ENCODE peak calls at places on chromosomes 7 and 10, in four cellular contexts. One of them, this sample, is unnamed.

GRCh38 chr7:108167460-108167859 is 37.3 kb upstream of the LAMB4 start:
- DNase-seq in stomach: no peak
- DNase-seq in IMR-90: peak; percentile 57
- DNase-seq in HCT116: no peak
- DNase-seq in this sample: no peak

GRCh38 chr10:21099291-21099800 is 202.2 kb upstream of the NEBL start:
- DNase-seq in stomach: no peak
- DNase-seq in IMR-90: no peak
- DNase-seq in HCT116: no peak
- DNase-seq in this sample: no peak

GRCh38 chr10:102801496-102801895 is 35.7 kb downstream of the CYP17A1 start:
- DNase-seq in stomach: no peak
- DNase-seq in IMR-90: no peak
- DNase-seq in HCT116: no peak
- DNase-seq in this sample: no peak

GRCh38 chr7:84524714-84525694 is 330.4 kb upstream of the SEMA3A start:
- DNase-seq in stomach: no peak
- DNase-seq in IMR-90: peak; percentile 88
- DNase-seq in HCT116: no peak
- DNase-seq in this sample: no peak

GRCh38 chr7:84112771-84113170 is 81.8 kb downstream of the SEMA3A start:
- DNase-seq in stomach: no peak
- DNase-seq in IMR-90: no peak
- DNase-seq in HCT116: no peak
- DNase-seq in this sample: no peak

GRCh38 chr7:45160374-45160773 is 2.8 kb downstream of the RAMP3 start:
- DNase-seq in stomach: no peak
- DNase-seq in IMR-90: no peak
- DNase-seq in HCT116: no peak
- DNase-seq in this sample: no peak

GRCh38 chr10:88497878-88498277 is 85.2 kb downstream of the RNLS start:
- DNase-seq in stomach: no peak
- DNase-seq in IMR-90: no peak
- DNase-seq in HCT116: no peak
- DNase-seq in this sample: no peak

GRCh38 chr10:46541017-46541661 is 15.3 kb downstream of the GPRIN2 start:
- DNase-seq in stomach: peak; percentile 69
- DNase-seq in IMR-90: no peak
- DNase-seq in HCT116: no peak
- DNase-seq in this sample: peak; percentile 59

GRCh38 chr10:114068054-114068707 is 24.5 kb downstream of the ADRB1 start:
- DNase-seq in stomach: no peak
- DNase-seq in IMR-90: no peak
- DNase-seq in HCT116: no peak
- DNase-seq in this sample: no peak

GRCh38 chr10:46291817-46292572 is 5.2 kb downstream of the ANTXRL start:
- DNase-seq in stomach: no peak
- DNase-seq in IMR-90: no peak
- DNase-seq in HCT116: no peak
- DNase-seq in this sample: no peak

GRCh38 chr10:88994034-88994433 is 3.4 kb downstream of the FAS start:
- DNase-seq in stomach: no peak
- DNase-seq in IMR-90: peak; percentile 29
- DNase-seq in HCT116: no peak
- DNase-seq in this sample: no peak

GRCh38 chr7:117086788-117087187 is 133.5 kb downstream of the ST7 start:
- DNase-seq in stomach: no peak
- DNase-seq in IMR-90: no peak
- DNase-seq in HCT116: no peak
- DNase-seq in this sample: no peak

DNA sequence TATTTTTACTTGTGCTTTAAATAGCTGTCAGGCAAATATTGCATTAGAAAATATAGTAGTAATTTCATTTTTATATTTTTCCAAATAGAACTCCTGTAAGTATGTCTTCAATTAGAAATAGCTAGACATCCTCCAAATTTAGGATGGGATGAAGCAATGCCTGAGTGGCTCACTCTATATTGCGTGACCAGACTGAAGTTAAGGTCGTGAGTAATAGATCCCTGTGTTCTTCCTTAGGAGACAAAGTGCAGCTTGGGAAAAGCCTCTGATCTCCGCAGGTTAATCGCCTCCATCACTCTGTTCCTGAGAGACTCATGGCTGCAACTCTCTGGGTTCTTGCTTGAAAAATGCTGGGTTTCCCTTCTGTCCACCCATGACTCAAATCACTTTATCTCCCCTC is 484.8 kb upstream of the ANKRD30A start:
- DNase-seq in stomach: no peak
- DNase-seq in IMR-90: peak; percentile 3
- DNase-seq in HCT116: no peak
- DNase-seq in this sample: no peak
- TF ChIP-seq POLR2A in stomach: no peak
- TF ChIP-seq POLR2A in IMR-90: no peak
- TF ChIP-seq POLR2A in HCT116: no peak
- TF ChIP-seq POLR2A in this sample: no peak

DNA sequence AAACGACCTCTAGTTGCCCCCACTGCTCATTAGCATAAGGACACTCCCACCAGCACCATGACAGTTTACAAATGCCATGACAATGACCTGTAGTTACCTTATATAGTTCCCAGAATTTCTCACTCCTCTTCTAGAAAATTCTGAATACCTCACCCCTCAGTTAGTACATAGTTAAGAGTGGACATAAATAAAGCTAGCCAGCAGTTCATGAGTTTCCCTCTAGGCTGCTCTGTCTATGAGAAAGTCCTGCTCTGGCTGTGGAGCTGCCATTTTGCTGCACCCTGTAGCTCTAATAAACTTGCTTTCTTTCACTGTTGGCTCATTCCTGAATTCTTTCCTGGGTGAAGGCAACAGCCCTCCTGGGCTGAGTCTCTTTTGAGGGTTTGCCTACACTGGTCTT is 276.8 kb upstream of the AKR1E2 start:
- DNase-seq in stomach: no peak
- DNase-seq in IMR-90: no peak
- DNase-seq in HCT116: no peak
- DNase-seq in this sample: no peak
- H3K27me3 ChIP-seq in stomach: no peaks in the 10 kb centered on the region
- H3K27me3 ChIP-seq in IMR-90: no peaks in the 10 kb centered on the region
- H3K27me3 ChIP-seq in HCT116: no peaks in the 10 kb centered on the region
- H3K27me3 ChIP-seq in this sample: no peaks in the 10 kb centered on the region

DNA sequence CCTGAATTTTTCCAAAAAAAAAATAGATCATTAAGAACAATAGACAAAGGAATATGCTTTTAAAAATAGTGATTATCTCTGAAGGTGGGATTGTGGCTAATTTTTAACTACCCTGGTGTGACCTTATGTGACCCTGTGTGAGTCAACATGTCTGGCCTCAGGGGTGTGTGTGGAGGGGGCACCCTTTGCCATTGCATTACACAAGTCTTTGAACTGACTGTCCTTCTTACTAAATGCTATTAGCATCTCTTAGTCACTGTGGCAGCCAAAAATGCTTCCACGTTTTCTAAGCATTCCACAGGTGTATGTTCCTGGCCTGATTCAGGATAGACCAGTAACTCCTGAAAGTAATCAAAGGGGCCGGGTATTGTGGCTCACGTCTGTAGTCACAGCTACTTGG is 175.4 kb downstream of the MGMT start:
- DNase-seq in stomach: no peak
- DNase-seq in IMR-90: no peak
- DNase-seq in HCT116: peak; percentile 10
- DNase-seq in this sample: no peak
- H3K36me3 ChIP-seq in stomach: no peaks in the 10 kb centered on the region
- H3K36me3 ChIP-seq in IMR-90: no peaks in the 10 kb centered on the region
- H3K36me3 ChIP-seq in HCT116: no peaks in the 10 kb centered on the region
- H3K36me3 ChIP-seq in this sample: no peaks in the 10 kb centered on the region

GRCh38 chr10:122375761-122376160 is 1.3 kb downstream of the PLEKHA1 start:
- DNase-seq in stomach: no peak
- DNase-seq in IMR-90: no peak
- DNase-seq in HCT116: no peak
- DNase-seq in this sample: no peak

GRCh38 chr10:122374859-122375721 is 582 bp downstream of the PLEKHA1 start:
- DNase-seq in stomach: peak; percentile 67
- DNase-seq in IMR-90: peak; percentile 47
- DNase-seq in HCT116: peak; percentile 28
- DNase-seq in this sample: peak; percentile 69

GRCh38 chr10:122373713-122374112 is 795 bp upstream of the PLEKHA1 start:
- DNase-seq in stomach: no peak
- DNase-seq in IMR-90: peak; percentile 4
- DNase-seq in HCT116: no peak
- DNase-seq in this sample: peak; percentile 40

GRCh38 chr10:122373108-122373507 is 1.4 kb upstream of the PLEKHA1 start:
- DNase-seq in stomach: no peak
- DNase-seq in IMR-90: no peak
- DNase-seq in HCT116: no peak
- DNase-seq in this sample: no peak

DNA sequence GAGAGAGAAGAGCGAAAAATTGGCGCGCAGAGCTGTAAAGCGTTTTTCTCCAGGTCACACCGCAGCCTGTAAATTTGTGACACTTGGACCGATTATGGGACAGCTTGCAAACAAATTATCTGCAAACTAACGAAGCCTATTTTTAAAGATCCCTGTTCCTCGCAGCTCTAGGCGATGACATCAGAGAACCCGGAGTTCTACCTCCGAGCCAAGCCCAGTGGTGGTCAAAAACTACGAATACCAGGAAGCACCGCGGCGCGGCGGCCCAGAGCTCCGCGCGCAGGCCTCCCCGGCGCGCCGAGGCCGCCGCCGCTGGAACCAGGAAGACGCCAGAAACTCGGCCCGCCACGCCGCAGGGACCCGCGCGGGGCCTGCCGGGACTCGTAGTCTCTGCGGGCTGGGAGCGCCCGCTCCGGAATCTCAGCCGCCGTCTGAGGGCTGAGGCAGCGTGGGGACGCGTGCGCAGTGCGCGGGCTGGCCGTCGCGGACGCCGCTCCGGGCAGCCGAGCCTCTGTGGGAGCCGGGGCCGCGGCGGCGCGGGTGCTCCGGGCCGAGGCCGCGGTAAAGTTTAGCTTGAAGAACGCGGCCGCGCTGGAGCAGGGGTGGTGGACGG is at the start of gene PLEKHA1:
- DNase-seq in stomach: peak; percentile 96
- DNase-seq in IMR-90: peak; percentile 91
- DNase-seq in HCT116: peak; percentile 88
- DNase-seq in this sample: peak; percentile 96
- TF ChIP-seq POLR2A in stomach: no peak
- TF ChIP-seq POLR2A in IMR-90: no peak
- TF ChIP-seq POLR2A in HCT116: no peak
- TF ChIP-seq POLR2A in this sample: peak; percentile 90

GRCh38 chr10:71383972-71384687 is 12.6 kb upstream of the CDH23 start:
- DNase-seq in stomach: peak; percentile 76
- DNase-seq in IMR-90: peak; percentile 21
- DNase-seq in HCT116: no peak
- DNase-seq in this sample: peak; percentile 71
- H3K27me3 ChIP-seq in stomach: no peaks in the 10 kb centered on the region
- H3K27me3 ChIP-seq in IMR-90: peaks cover 44% of the 10 kb centered on the region
- H3K27me3 ChIP-seq in HCT116: no peaks in the 10 kb centered on the region
- H3K27me3 ChIP-seq in this sample: no peaks in the 10 kb centered on the region

DNA sequence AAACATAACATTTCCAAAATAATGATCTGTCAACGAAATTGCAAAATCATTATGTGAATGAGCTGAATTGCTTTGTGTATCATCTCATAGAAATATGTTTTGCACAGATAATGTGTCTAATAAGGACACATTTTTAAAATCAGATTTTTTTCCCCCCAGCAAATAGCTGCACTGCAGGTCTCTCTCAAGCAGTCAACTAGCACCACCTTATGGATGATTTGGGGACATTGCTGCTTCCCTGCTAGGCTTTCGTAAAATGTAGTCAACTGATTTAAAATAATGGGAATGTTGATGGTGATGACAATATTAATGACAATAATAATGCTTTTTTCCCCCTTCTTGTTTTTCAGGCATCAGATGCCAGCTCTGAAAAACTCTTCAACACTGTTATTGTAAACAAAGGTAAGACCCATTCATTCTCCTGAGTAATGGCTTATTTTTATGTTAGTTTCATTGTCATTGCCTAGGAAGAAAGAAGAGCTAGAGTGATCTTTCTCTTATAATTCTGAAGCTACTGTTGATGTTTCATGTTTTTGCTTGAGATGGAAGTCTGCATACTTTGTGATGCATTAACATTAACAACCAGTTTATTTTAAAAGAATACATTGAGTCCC is 433.6 kb upstream of the GALNT17 start:
- DNase-seq in stomach: no peak
- DNase-seq in IMR-90: peak; percentile 73
- DNase-seq in HCT116: no peak
- DNase-seq in this sample: peak; percentile 26
- H3K36me3 ChIP-seq in stomach: peaks cover 9% of the 10 kb centered on the region
- H3K36me3 ChIP-seq in IMR-90: no peaks in the 10 kb centered on the region
- H3K36me3 ChIP-seq in HCT116: no peaks in the 10 kb centered on the region
- H3K36me3 ChIP-seq in this sample: no peaks in the 10 kb centered on the region

GRCh38 chr7:127392566-127393369 is at the start of gene ZNF800:
- DNase-seq in stomach: peak; percentile 90
- DNase-seq in IMR-90: peak; percentile 82
- DNase-seq in HCT116: peak; percentile 69
- DNase-seq in this sample: peak; percentile 92
- TF ChIP-seq POLR2A in stomach: no peak
- TF ChIP-seq POLR2A in IMR-90: peak; percentile 93
- TF ChIP-seq POLR2A in HCT116: peak; percentile 25
- TF ChIP-seq POLR2A in this sample: peak; percentile 77